ENCODE peak calls at places on chromosomes 1 and 21, in seven cellular contexts. W is adrenal gland, T is A549, M is foreskin fibroblast, S is MCF 10A, D is AG10803, C is AG09309. G is an unnamed sample.

GRCh38 chr1:164743991-164744390 is 185.0 kb downstream of the PBX1 start:
- DNase-seq in W (no peak), C (no peak), S (no peak), D (no peak), T (no peak), M (no peak), G (no peak)

GRCh38 chr1:112767646-112768045 is 52.5 kb upstream of the PPM1J start:
- DNase-seq in T (no peak), D (no peak), C (no peak), M (no peak), S (no peak), W (no peak), G (no peak)

GRCh38 chr1:14894811-14895524 is 258.6 kb upstream of the TMEM51 start:
- DNase-seq in D (peak), C (no peak), S (no peak), T (no peak), M (peak), W (peak), G (no peak)

GRCh38 chr1:5622412-5622811 is 369.8 kb downstream of the NPHP4 start:
- DNase-seq in D (peak), T (no peak), M (peak), C (no peak), W (no peak), S (peak), G (no peak)

GRCh38 chr1:14971201-14971600 is 182.3 kb upstream of the TMEM51 start:
- DNase-seq in C (no peak), S (no peak), M (no peak), W (no peak), D (no peak), T (no peak), G (no peak)

GRCh38 chr1:23791434-23792047 is 596 bp downstream of the LYPLA2 start:
- DNase-seq in W (peak), T (no peak), S (peak), D (no peak), M (no peak), C (no peak), G (peak)

GRCh38 chr1:186925881-186926676 is 97.3 kb downstream of the PLA2G4A start:
- DNase-seq in W (no peak), M (peak), D (peak), C (peak), T (no peak), S (no peak), G (no peak)

GRCh38 chr1:37635309-37635902 is 714 bp upstream of the RSPO1 start:
- DNase-seq in T (no peak), D (no peak), C (no peak), W (no peak), S (no peak), M (no peak), G (no peak)

GRCh38 chr1:58849556-58849955 is 65.7 kb upstream of the JUN start:
- DNase-seq in S (no peak), W (no peak), M (no peak), T (no peak), D (no peak), C (no peak), G (no peak)

GRCh38 chr1:68178821-68179490 is 53.4 kb downstream of the WLS start:
- DNase-seq in T (no peak), C (no peak), M (peak), D (no peak), W (no peak), S (peak), G (no peak)

GRCh38 chr21:36322083-36322424 is 2.1 kb downstream of the MORC3 start:
- DNase-seq in C (no peak), W (no peak), S (no peak), D (no peak), T (no peak), M (no peak), G (no peak)

GRCh38 chr21:34707876-34708325 is 39.1 kb downstream of the CLIC6 start:
- DNase-seq in W (no peak), S (no peak), M (no peak), D (no peak), C (no peak), T (no peak), G (no peak)

GRCh38 chr1:117414943-117415342 is 47.7 kb downstream of the MAN1A2 start:
- DNase-seq in M (no peak), T (no peak), S (no peak), D (no peak), W (no peak), C (no peak), G (no peak)

GRCh38 chr1:178101266-178101630 is 7.3 kb downstream of the RASAL2 start:
- DNase-seq in C (no peak), T (no peak), D (no peak), W (no peak), S (no peak), M (no peak), G (no peak)

GRCh38 chr1:159880435-159880834 is 18.0 kb upstream of the VSIG8 start:
- DNase-seq in T (no peak), M (no peak), S (no peak), C (no peak), W (no peak), D (no peak), G (no peak)

GRCh38 chr1:178870944-178871343 is at the start of gene ANGPTL1:
- DNase-seq in S (no peak), D (peak), T (no peak), C (no peak), M (no peak), W (no peak), G (no peak)

GRCh38 chr1:168372857-168373520 is 92.3 kb downstream of the TBX19 start:
- DNase-seq in M (no peak), W (no peak), D (no peak), S (no peak), C (no peak), T (no peak), G (no peak)

GRCh38 chr1:11059166-11059989 is 440 bp downstream of the SRM start:
- DNase-seq in T (no peak), D (no peak), S (no peak), W (no peak), C (no peak), M (no peak), G (peak)

GRCh38 chr21:37380349-37381323 is 14.1 kb downstream of the DYRK1A start:
- DNase-seq in C (no peak), D (no peak), T (no peak), M (no peak), S (peak), W (peak), G (no peak)

GRCh38 chr1:17199267-17200044 is 5.5 kb upstream of the PADI1 start:
- DNase-seq in T (no peak), M (no peak), C (no peak), D (no peak), W (no peak), S (no peak), G (no peak)

GRCh38 chr1:31957701-31958674 is 19.8 kb upstream of the PTP4A2 start:
- DNase-seq in S (no peak), D (no peak), W (no peak), T (peak), C (no peak), M (no peak), G (no peak)

GRCh38 chr1:244046907-244047738 is 4.0 kb upstream of the ZBTB18 start:
- DNase-seq in D (no peak), T (no peak), M (no peak), S (peak), C (no peak), W (peak), G (peak)

GRCh38 chr1:182739545-182739944 is 50.0 kb upstream of the NPL start:
- DNase-seq in W (no peak), M (no peak), S (no peak), C (no peak), D (no peak), T (no peak), G (peak)

GRCh38 chr1:221562542-221563475 is 179.1 kb downstream of the DUSP10 start:
- DNase-seq in S (no peak), W (no peak), C (no peak), M (no peak), D (no peak), T (no peak), G (peak)

GRCh38 chr21:15872236-15872635 is 142.5 kb downstream of the USP25 start:
- DNase-seq in C (no peak), M (no peak), T (no peak), D (no peak), S (no peak), W (no peak), G (no peak)

GRCh38 chr1:116769994-116770393 is 15.8 kb downstream of the CD2 start:
- DNase-seq in M (no peak), D (no peak), W (no peak), C (no peak), T (no peak), S (no peak), G (no peak)

GRCh38 chr1:196423612-196424011 is 184.6 kb downstream of the KCNT2 start:
- DNase-seq in M (no peak), W (no peak), T (no peak), D (no peak), S (no peak), C (no peak), G (no peak)

GRCh38 chr1:196425513-196425912 is 182.7 kb downstream of the KCNT2 start:
- DNase-seq in M (no peak), W (no peak), C (no peak), T (no peak), D (no peak), S (peak), G (no peak)
- TF ChIP-seq CTCF in M (peak), W (no peak), C (no peak), T (no peak), D (peak), S (no peak), G (peak)

GRCh38 chr21:42377211-42377950 is 11.0 kb upstream of the TFF1 start:
- DNase-seq in D (no peak), T (no peak), S (no peak), M (no peak), W (no peak), C (no peak), G (peak)

GRCh38 chr21:42377951-42378340 is 11.6 kb upstream of the TFF1 start:
- DNase-seq in C (no peak), D (no peak), M (no peak), W (no peak), S (no peak), T (no peak), G (no peak)

GRCh38 chr21:42375966-42376337 is 9.6 kb upstream of the TFF1 start:
- DNase-seq in D (no peak), W (no peak), S (no peak), C (no peak), T (no peak), M (no peak), G (no peak)

GRCh38 chr21:42375141-42375905 is 9.0 kb upstream of the TFF1 start:
- DNase-seq in D (no peak), M (no peak), S (no peak), W (no peak), C (no peak), T (no peak), G (peak)

GRCh38 chr21:42376338-42376982 is 10.1 kb upstream of the TFF1 start:
- DNase-seq in D (no peak), S (no peak), M (no peak), W (no peak), T (no peak), C (no peak), G (peak)
- TF ChIP-seq CTCF in D (no peak), S (no peak), M (no peak), W (no peak), T (no peak), C (peak), G (no peak)

DNA sequence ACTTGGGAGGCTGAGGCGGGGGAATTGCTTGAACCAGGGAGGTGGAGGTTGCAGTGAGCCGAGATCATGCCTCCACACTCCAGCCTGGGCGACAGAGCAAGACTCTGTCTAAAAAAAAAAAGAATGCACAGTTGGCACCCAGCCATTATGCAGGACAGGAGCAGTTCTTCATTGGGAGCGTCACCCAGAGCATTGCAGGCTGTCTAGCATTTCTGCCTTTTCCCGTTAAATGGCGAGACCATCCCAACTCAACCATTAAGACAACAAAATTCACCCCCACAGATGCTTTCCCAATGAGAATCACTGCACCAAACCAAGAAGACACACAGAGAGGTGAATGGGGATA is 105.8 kb downstream of the EDEM3 start:
- DNase-seq in M (no peak), D (no peak), C (no peak), T (no peak), S (no peak), W (no peak), G (no peak)
- TF ChIP-seq CTCF in M (no peak), D (no peak), C (no peak), T (no peak), S (no peak), W (no peak), G (no peak)

DNA sequence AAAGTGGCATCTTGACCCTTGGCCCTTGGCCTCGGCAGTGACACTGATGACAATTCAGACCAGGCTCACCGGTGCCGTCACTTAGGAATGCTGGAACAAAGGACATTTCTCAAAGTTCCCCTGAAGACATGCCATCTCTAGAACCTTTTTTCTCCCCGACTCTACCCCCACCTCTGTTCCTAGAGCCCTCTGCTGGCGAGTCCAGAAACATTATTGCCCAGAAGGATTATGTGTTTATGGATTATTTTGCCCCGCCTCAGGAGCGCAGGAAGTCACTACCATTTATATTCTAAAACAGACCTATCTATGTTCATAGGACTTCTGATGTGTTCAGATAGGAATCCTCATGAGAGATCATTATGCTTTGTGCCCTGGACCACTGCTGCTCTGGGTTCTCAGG is 12.6 kb upstream of the SHISA4 start:
- DNase-seq in T (no peak), C (no peak), M (no peak), W (no peak), D (no peak), S (no peak), G (no peak)
- TF ChIP-seq CTCF in T (peak), C (peak), M (peak), W (peak), D (peak), S (peak), G (peak)

G was measured in osteoblast.